ENCODE peak calls at places on chromosomes 6 and 20, in seven cellular contexts. N is PC-9, H is fibroblast of lung, D is heart right ventricle, Q is upper lobe of right lung, M is astrocyte of the spinal cord, Z is AG04449. G is an unnamed sample.

GRCh38 chr6:20569000-20569610 is 34.8 kb downstream of the CDKAL1 start:
- DNase-seq in N (no peak), H (no peak), D (no peak), Q (no peak), M (peak), Z (no peak), G (peak)

GRCh38 chr20:34410331-34410730 is 47.3 kb downstream of the ITCH start:
- DNase-seq in N (no peak), H (no peak), D (no peak), Q (no peak), M (no peak), Z (no peak), G (no peak)

GRCh38 chr6:89483111-89483720 is 50.3 kb downstream of the ANKRD6 start:
- DNase-seq in N (no peak), H (no peak), D (peak), Q (no peak), M (no peak), Z (no peak), G (no peak)

GRCh38 chr6:137496909-137497721 is 2.9 kb upstream of the OLIG3 start:
- DNase-seq in N (no peak), H (no peak), D (no peak), Q (no peak), M (no peak), Z (no peak), G (no peak)

GRCh38 chr6:56683882-56684281 is 41.2 kb upstream of the DST start:
- DNase-seq in N (peak), H (peak), D (no peak), Q (no peak), M (peak), Z (peak), G (peak)

GRCh38 chr6:125953502-125953875 is 3.1 kb upstream of the HINT3 start:
- DNase-seq in N (no peak), H (no peak), D (no peak), Q (no peak), M (no peak), Z (no peak), G (peak)

GRCh38 chr20:41509801-41510200 is 108.4 kb downstream of the CHD6 start:
- DNase-seq in N (no peak), H (peak), D (peak), Q (no peak), M (peak), Z (no peak), G (peak)

GRCh38 chr6:27159725-27160124 is 87.8 kb upstream of the PRSS16 start:
- DNase-seq in N (no peak), H (no peak), D (no peak), Q (no peak), M (no peak), Z (no peak), G (no peak)

GRCh38 chr20:58942549-58942948 is 38.5 kb upstream of the NELFCD start:
- DNase-seq in N (no peak), H (peak), D (no peak), Q (no peak), M (no peak), Z (no peak), G (no peak)

GRCh38 chr6:107354470-107354869 is 104.9 kb downstream of the PDSS2 start:
- DNase-seq in N (no peak), H (no peak), D (no peak), Q (no peak), M (no peak), Z (no peak), G (no peak)

GRCh38 chr6:119284861-119285521 is 64.6 kb downstream of the MAN1A1 start:
- DNase-seq in N (no peak), H (no peak), D (no peak), Q (no peak), M (no peak), Z (no peak), G (peak)

GRCh38 chr6:141587482-141588266 is 545.1 kb upstream of the GJE1 start:
- DNase-seq in N (no peak), H (peak), D (no peak), Q (no peak), M (peak), Z (peak), G (no peak)

GRCh38 chr6:90079555-90080490 is 185.6 kb downstream of the GJA10 start:
- DNase-seq in N (no peak), H (no peak), D (no peak), Q (no peak), M (no peak), Z (no peak), G (no peak)

GRCh38 chr6:87700729-87701675 is 1.0 kb downstream of the AKIRIN2 start:
- DNase-seq in N (peak), H (peak), D (peak), Q (no peak), M (peak), Z (no peak), G (peak)

GRCh38 chr20:6704132-6704861 is 63.2 kb upstream of the BMP2 start:
- DNase-seq in N (no peak), H (peak), D (no peak), Q (no peak), M (peak), Z (no peak), G (peak)

GRCh38 chr6:82881519-82881918 is 184.1 kb downstream of the UBE3D start:
- DNase-seq in N (no peak), H (no peak), D (no peak), Q (no peak), M (no peak), Z (no peak), G (no peak)

GRCh38 chr6:82371799-82372508 is 8.3 kb downstream of the TPBG start:
- DNase-seq in N (no peak), H (peak), D (no peak), Q (no peak), M (peak), Z (no peak), G (peak)

GRCh38 chr20:24629668-24630067 is 160.2 kb downstream of the SYNDIG1 start:
- DNase-seq in N (no peak), H (no peak), D (no peak), Q (no peak), M (no peak), Z (no peak), G (no peak)

GRCh38 chr20:44770480-44771171 is 25.0 kb downstream of the KCNK15 start:
- DNase-seq in N (no peak), H (no peak), D (no peak), Q (no peak), M (no peak), Z (no peak), G (no peak)
- H3K4me3 ChIP-seq in N (no peak), H (no peak), D (no peak), Q (no peak), M (no peak), Z (no peak), G (no peak)

DNA sequence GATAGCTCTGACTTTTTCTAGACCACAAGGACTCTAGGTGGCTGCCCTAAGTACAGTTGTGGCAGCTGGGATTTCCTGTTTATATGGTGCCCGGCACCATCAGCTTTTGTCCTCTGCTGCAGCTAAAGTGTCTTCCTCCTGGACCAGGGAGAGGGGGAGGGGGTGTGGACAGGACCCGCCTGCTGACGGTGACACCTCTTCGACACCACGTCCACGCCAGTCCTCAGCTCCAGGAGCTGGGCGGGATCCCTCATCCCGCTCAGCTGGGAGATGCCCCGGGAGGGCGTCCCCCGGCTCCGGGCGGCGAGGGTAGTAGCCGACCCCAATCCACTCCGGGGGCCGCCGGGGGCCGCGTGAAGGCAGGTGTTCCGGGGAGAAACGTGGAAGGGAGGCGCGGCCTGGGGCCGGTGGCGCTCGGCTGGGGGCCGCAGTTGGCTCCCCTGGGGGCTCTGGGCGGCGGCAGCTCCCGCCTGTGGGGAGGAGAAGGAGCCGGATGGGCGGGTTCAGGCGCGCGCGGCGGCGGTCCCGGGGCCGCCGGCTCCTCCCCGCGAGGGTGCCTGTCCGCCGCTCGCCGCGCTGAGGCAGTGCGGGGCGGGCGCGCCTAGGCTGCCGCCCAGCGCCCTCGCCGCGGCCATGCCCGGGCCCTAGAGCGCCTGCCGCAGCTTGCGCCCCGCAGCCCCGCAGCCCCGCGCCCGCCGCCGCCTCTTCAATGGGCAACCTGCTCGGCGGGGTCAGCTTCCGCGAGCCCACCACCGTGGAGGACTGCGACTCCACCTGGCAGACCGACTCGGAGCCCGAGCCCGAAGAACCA is at the start of gene OGFRL1:
- DNase-seq in N (peak), H (peak), D (peak), Q (peak), M (peak), Z (no peak), G (peak)
- TF ChIP-seq CTCF in N (no peak), H (no peak), D (peak), Q (no peak), M (no peak), Z (no peak), G (no peak)

GRCh38 chr20:62935968-62936585 is 1.9 kb upstream of the GID8 start:
- DNase-seq in N (no peak), H (no peak), D (no peak), Q (peak), M (no peak), Z (no peak), G (no peak)

GRCh38 chr20:62936996-62937352 is 973 bp upstream of the GID8 start:
- DNase-seq in N (no peak), H (peak), D (no peak), Q (no peak), M (peak), Z (no peak), G (peak)

GRCh38 chr20:62933966-62934365 is 4.0 kb upstream of the GID8 start:
- DNase-seq in N (no peak), H (no peak), D (no peak), Q (peak), M (no peak), Z (no peak), G (no peak)

GRCh38 chr20:62937353-62938104 is 418 bp upstream of the GID8 start:
- DNase-seq in N (peak), H (peak), D (peak), Q (peak), M (peak), Z (peak), G (peak)

DNA sequence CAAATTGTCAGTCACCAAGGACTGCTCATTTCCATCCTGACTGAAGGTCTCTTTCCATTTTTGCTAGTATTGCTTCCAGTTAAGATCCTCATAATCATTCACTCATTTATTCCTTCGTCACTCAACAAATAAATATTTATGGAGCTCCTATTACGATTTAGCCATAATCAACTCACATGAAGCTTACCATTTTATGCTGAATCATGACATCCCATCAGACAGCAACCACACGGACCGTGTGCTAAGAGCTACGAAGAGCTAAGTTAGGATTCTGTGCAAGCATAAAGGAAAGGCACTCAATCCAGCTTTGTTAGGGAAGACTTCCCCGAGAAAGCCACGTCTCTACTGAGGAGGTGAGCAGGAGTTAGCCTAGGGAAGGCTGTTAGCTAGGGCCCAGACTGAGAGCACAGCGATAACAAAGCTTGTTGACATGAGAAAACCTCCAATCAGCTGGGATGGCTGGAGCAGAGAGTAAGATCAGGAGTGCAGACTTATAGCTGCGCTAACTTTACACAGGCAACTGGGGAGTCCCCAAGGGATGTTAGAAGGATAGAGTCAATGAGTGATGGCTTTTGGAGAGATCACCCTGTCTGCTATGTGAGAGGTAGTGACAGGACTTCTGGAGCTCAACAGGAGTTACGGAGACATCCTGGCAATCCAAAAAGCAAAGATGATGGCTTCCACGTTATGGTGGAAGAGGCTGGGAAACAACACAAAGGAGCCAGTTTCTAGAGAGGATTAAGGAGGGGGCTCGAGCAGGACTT is 2.6 kb upstream of the GID8 start:
- DNase-seq in N (no peak), H (no peak), D (no peak), Q (peak), M (no peak), Z (no peak), G (no peak)
- H3K4me3 ChIP-seq in N (no peak), H (peak), D (peak), Q (no peak), M (no peak), Z (no peak), G (no peak)

GRCh38 chr20:50242863-50243609 is 52.4 kb downstream of the CEBPB start:
- DNase-seq in N (peak), H (no peak), D (no peak), Q (no peak), M (peak), Z (no peak), G (peak)
- TF ChIP-seq CTCF in N (no peak), H (no peak), D (no peak), Q (no peak), M (no peak), Z (no peak), G (no peak)

GRCh38 chr6:39729945-39730344 is 4.7 kb upstream of the KIF6 start:
- DNase-seq in N (no peak), H (no peak), D (no peak), Q (no peak), M (no peak), Z (no peak), G (no peak)

GRCh38 chr6:39725632-39725997 is 407 bp upstream of the KIF6 start:
- DNase-seq in N (no peak), H (no peak), D (no peak), Q (no peak), M (no peak), Z (no peak), G (no peak)

GRCh38 chr6:39724787-39725631 is at the start of gene KIF6:
- DNase-seq in N (peak), H (peak), D (peak), Q (peak), M (peak), Z (peak), G (peak)
- H3K4me3 ChIP-seq in N (no peak), H (peak), D (peak), Q (peak), M (peak), Z (peak), G (peak)

GRCh38 chr6:2853766-2854393 is 12.2 kb upstream of the SERPINB1 start:
- DNase-seq in N (peak), H (peak), D (no peak), Q (no peak), M (peak), Z (peak), G (peak)

GRCh38 chr6:2855061-2855519 is 13.4 kb upstream of the SERPINB1 start:
- DNase-seq in N (no peak), H (no peak), D (no peak), Q (no peak), M (peak), Z (no peak), G (no peak)

GRCh38 chr6:2852514-2852855 is 10.8 kb upstream of the SERPINB1 start:
- DNase-seq in N (no peak), H (no peak), D (no peak), Q (no peak), M (no peak), Z (no peak), G (no peak)

GRCh38 chr6:2852921-2853322 is 11.3 kb upstream of the SERPINB1 start:
- DNase-seq in N (no peak), H (no peak), D (no peak), Q (no peak), M (no peak), Z (no peak), G (no peak)

DNA sequence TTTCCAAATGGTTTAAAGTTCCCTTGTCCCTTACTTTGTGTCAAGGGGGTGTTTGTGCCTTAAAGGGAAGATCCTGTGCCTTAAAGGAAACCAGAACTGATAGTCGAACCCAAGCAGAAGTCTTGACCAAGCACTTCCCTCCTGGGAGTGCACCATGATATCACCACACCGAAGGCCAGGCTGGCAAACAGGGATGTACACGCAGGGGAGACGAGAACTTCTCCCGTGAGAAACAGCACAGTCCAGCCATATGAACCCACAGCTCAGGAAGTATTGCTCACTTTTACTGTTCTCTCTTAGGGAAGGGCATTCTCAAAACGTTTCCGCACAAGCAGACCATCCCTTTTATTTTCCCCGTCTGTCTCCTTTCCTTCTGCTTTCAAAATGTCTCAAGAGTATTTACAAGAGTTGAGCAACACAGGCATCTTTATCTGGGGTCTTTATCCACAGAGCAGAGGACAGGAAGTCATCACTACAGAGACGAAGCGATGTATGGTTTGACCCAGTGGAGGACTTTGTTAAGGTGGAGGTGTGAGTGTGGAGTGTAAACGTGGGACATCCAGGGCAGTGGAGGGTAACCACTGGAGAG is 12.8 kb upstream of the SERPINB1 start:
- DNase-seq in N (no peak), H (no peak), D (no peak), Q (no peak), M (no peak), Z (no peak), G (no peak)
- TF ChIP-seq CTCF in N (peak), H (no peak), D (no peak), Q (peak), M (no peak), Z (no peak), G (no peak)

DNA sequence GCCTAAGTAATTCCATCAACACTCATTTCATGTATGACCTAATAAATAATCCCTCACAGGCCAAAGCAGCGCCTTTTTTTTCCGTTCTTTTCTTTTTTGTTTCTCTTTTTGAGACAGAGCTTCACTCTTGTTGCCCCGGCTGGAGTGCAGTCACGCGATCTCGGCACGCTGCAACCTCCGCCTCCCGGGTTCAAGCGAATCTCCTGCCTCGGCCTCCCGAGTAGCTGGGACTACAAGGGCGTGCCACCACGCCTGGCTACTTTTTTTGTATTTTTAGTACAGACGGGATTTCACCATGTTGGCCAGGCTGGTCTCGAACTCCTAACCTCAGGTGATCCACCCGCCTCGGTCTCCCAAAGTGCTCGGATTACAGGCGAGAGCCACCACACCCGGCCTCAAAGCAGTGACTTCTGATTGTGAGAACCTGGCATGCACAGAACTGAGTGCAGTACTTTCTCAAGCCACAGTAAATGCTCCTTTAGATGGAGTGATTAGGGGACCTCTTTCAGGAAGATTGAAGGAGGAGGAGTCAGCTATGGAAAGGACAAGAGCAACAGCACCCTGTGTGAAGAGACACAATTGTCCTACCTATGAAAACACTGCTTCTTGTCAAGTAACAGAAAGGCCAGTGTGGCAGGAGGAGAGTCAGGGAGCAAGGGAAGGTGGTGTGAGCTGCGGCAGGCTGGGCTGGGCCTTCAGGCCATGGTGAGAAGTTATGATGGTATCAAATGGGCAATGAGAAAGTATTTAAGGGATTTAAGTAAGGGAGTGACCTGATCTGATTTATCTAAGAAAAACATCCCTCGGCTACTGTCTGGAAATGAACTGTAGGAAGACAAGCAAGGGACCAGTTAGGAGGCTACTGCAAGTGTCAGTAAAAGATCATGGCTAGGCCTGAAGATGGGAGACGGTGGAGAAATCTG is 1.7 kb upstream of the SCAF8 start:
- DNase-seq in N (no peak), H (no peak), D (no peak), Q (no peak), M (no peak), Z (no peak), G (no peak)
- H3K4me3 ChIP-seq in N (peak), H (no peak), D (no peak), Q (no peak), M (no peak), Z (no peak), G (no peak)

G was measured in epithelial cell of esophagus.